ENCODE peak calls at places on chromosomes 12 and 14, in eight cellular contexts. L is HTR-8/SVneo; U is progenitor cell of endocrine pancreas; M is hypothalamus; T is GM13977; F is left ventricle myocardium inferior; Z is lower lobe of right lung; R is activated CD4-positive, alpha-beta T cell treated with anti-CD3 and anti-CD28 coated beads, Interleukin-2, amount 50 U/mL, for 4 hours. H is an unnamed sample.

GRCh38 chr12:65948320-65949008 is 124.2 kb downstream of the HMGA2 start:
- DNase-seq in Z (peak), F (peak), R (no peak), L (peak), U (no peak), M (peak), T (no peak), H (peak)

GRCh38 chr12:39672976-39673375 is 53.4 kb upstream of the ABCD2 start:
- DNase-seq in R (no peak), U (no peak), F (no peak), Z (no peak), L (no peak), M (no peak), T (no peak), H (no peak)

GRCh38 chr14:74211945-74212580 is 27.2 kb upstream of the VSX2 start:
- DNase-seq in R (no peak), U (no peak), L (no peak), Z (no peak), T (no peak), M (no peak), F (no peak), H (no peak)

GRCh38 chr12:15364221-15365170 is 42.2 kb downstream of the PTPRO start:
- DNase-seq in M (no peak), Z (no peak), L (no peak), R (no peak), U (no peak), T (no peak), F (no peak), H (no peak)

GRCh38 chr12:47820631-47821345 is 1.1 kb upstream of the HDAC7 start:
- DNase-seq in F (peak), Z (peak), U (peak), T (no peak), M (no peak), R (no peak), L (peak), H (peak)

GRCh38 chr14:94540031-94540794 is 21.0 kb upstream of the SERPINA4 start:
- DNase-seq in M (no peak), U (no peak), Z (no peak), F (no peak), L (no peak), R (no peak), T (no peak), H (no peak)

GRCh38 chr14:105212541-105213305 is 31.6 kb upstream of the NUDT14 start:
- DNase-seq in L (no peak), R (no peak), U (no peak), Z (no peak), F (no peak), M (no peak), T (no peak), H (no peak)

GRCh38 chr12:131351319-131352028 is 359.4 kb upstream of the SFSWAP start:
- DNase-seq in L (no peak), F (no peak), T (no peak), M (no peak), U (no peak), R (no peak), Z (no peak), H (no peak)

GRCh38 chr14:58428011-58428807 is 690 bp downstream of the KIAA0586 start:
- DNase-seq in Z (no peak), F (no peak), M (no peak), L (peak), U (no peak), T (no peak), R (no peak), H (peak)

GRCh38 chr14:105169776-105170655 is 1.4 kb upstream of the JAG2 start:
- DNase-seq in L (no peak), F (no peak), U (no peak), M (no peak), R (peak), T (no peak), Z (no peak), H (no peak)

GRCh38 chr12:117897379-117898161 is 71.2 kb downstream of the KSR2 start:
- DNase-seq in U (no peak), M (no peak), T (peak), F (no peak), R (no peak), L (no peak), Z (no peak), H (no peak)

GRCh38 chr12:31752450-31752849 is 23.6 kb upstream of the AMN1 start:
- DNase-seq in F (no peak), T (no peak), R (no peak), M (no peak), L (no peak), U (no peak), Z (no peak), H (no peak)

GRCh38 chr12:27870939-27871338 is 90.9 kb upstream of the MANSC4 start:
- DNase-seq in L (peak), F (no peak), Z (no peak), T (no peak), M (no peak), R (no peak), U (no peak), H (no peak)